ENCODE peak calls at places on chromosome 5, in seven cellular contexts. One of them, this sample, is unnamed.

GRCh38 chr5:143417503-143418139 is 14.1 kb upstream of the NR3C1 start:
- DNase-seq in H9: no peak
- DNase-seq in effector memory CD4-positive, alpha-beta T cell: no peak
- DNase-seq in heart left ventricle: no peak
- DNase-seq in tibial nerve: no peak
- DNase-seq in colonic mucosa: no peak
- DNase-seq in heart right ventricle: no peak
- DNase-seq in this sample: no peak

GRCh38 chr5:7828269-7828668 is 22.7 kb downstream of the CFAP90 start:
- DNase-seq in H9: no peak
- DNase-seq in effector memory CD4-positive, alpha-beta T cell: no peak
- DNase-seq in heart left ventricle: peak
- DNase-seq in tibial nerve: no peak
- DNase-seq in colonic mucosa: no peak
- DNase-seq in heart right ventricle: peak
- DNase-seq in this sample: peak

GRCh38 chr5:170155771-170156170 is 50.1 kb downstream of the FOXI1 start:
- DNase-seq in H9: no peak
- DNase-seq in effector memory CD4-positive, alpha-beta T cell: no peak
- DNase-seq in heart left ventricle: no peak
- DNase-seq in tibial nerve: no peak
- DNase-seq in colonic mucosa: no peak
- DNase-seq in heart right ventricle: no peak
- DNase-seq in this sample: no peak

GRCh38 chr5:32264954-32265572 is 47.7 kb downstream of the MTMR12 start:
- DNase-seq in H9: no peak
- DNase-seq in effector memory CD4-positive, alpha-beta T cell: no peak
- DNase-seq in heart left ventricle: no peak
- DNase-seq in tibial nerve: no peak
- DNase-seq in colonic mucosa: no peak
- DNase-seq in heart right ventricle: no peak
- DNase-seq in this sample: no peak

GRCh38 chr5:9546973-9547947 is 1.4 kb upstream of the SEMA5A start:
- DNase-seq in H9: peak
- DNase-seq in effector memory CD4-positive, alpha-beta T cell: no peak
- DNase-seq in heart left ventricle: no peak
- DNase-seq in tibial nerve: no peak
- DNase-seq in colonic mucosa: peak
- DNase-seq in heart right ventricle: peak
- DNase-seq in this sample: peak

GRCh38 chr5:79074641-79075040 is 5.1 kb downstream of the BHMT2 start:
- DNase-seq in H9: no peak
- DNase-seq in effector memory CD4-positive, alpha-beta T cell: no peak
- DNase-seq in heart left ventricle: no peak
- DNase-seq in tibial nerve: no peak
- DNase-seq in colonic mucosa: no peak
- DNase-seq in heart right ventricle: no peak
- DNase-seq in this sample: no peak

GRCh38 chr5:94268226-94268625 is 350.2 kb downstream of the KIAA0825 start:
- DNase-seq in H9: no peak
- DNase-seq in effector memory CD4-positive, alpha-beta T cell: no peak
- DNase-seq in heart left ventricle: no peak
- DNase-seq in tibial nerve: no peak
- DNase-seq in colonic mucosa: no peak
- DNase-seq in heart right ventricle: no peak
- DNase-seq in this sample: no peak

GRCh38 chr5:66252849-66253248 is 108.7 kb downstream of the SREK1 start:
- DNase-seq in H9: no peak
- DNase-seq in effector memory CD4-positive, alpha-beta T cell: no peak
- DNase-seq in heart left ventricle: no peak
- DNase-seq in tibial nerve: no peak
- DNase-seq in colonic mucosa: no peak
- DNase-seq in heart right ventricle: no peak
- DNase-seq in this sample: no peak

GRCh38 chr5:179912951-179913350 is 5.3 kb upstream of the TBC1D9B start:
- DNase-seq in H9: peak
- DNase-seq in effector memory CD4-positive, alpha-beta T cell: no peak
- DNase-seq in heart left ventricle: no peak
- DNase-seq in tibial nerve: no peak
- DNase-seq in colonic mucosa: no peak
- DNase-seq in heart right ventricle: no peak
- DNase-seq in this sample: no peak

GRCh38 chr5:93793159-93793781 is 51.9 kb upstream of the POU5F2 start:
- DNase-seq in H9: no peak
- DNase-seq in effector memory CD4-positive, alpha-beta T cell: no peak
- DNase-seq in heart left ventricle: no peak
- DNase-seq in tibial nerve: no peak
- DNase-seq in colonic mucosa: no peak
- DNase-seq in heart right ventricle: no peak
- DNase-seq in this sample: no peak

GRCh38 chr5:82164957-82165698 is 113.0 kb downstream of the RPS23 start:
- DNase-seq in H9: peak
- DNase-seq in effector memory CD4-positive, alpha-beta T cell: no peak
- DNase-seq in heart left ventricle: peak
- DNase-seq in tibial nerve: no peak
- DNase-seq in colonic mucosa: no peak
- DNase-seq in heart right ventricle: no peak
- DNase-seq in this sample: no peak

GRCh38 chr5:174925586-174925985 is 201.2 kb downstream of the MSX2 start:
- DNase-seq in H9: no peak
- DNase-seq in effector memory CD4-positive, alpha-beta T cell: no peak
- DNase-seq in heart left ventricle: no peak
- DNase-seq in tibial nerve: no peak
- DNase-seq in colonic mucosa: no peak
- DNase-seq in heart right ventricle: no peak
- DNase-seq in this sample: no peak

GRCh38 chr5:40486437-40487270 is 193.1 kb upstream of the PTGER4 start:
- DNase-seq in H9: no peak
- DNase-seq in effector memory CD4-positive, alpha-beta T cell: peak
- DNase-seq in heart left ventricle: no peak
- DNase-seq in tibial nerve: peak
- DNase-seq in colonic mucosa: no peak
- DNase-seq in heart right ventricle: no peak
- DNase-seq in this sample: peak

GRCh38 chr5:1203968-1204692 is 2.7 kb downstream of the SLC6A19 start:
- DNase-seq in H9: no peak
- DNase-seq in effector memory CD4-positive, alpha-beta T cell: no peak
- DNase-seq in heart left ventricle: no peak
- DNase-seq in tibial nerve: no peak
- DNase-seq in colonic mucosa: no peak
- DNase-seq in heart right ventricle: no peak
- DNase-seq in this sample: peak

GRCh38 chr5:178787889-178788288 is 57.4 kb upstream of the ZNF354A start:
- DNase-seq in H9: no peak
- DNase-seq in effector memory CD4-positive, alpha-beta T cell: no peak
- DNase-seq in heart left ventricle: no peak
- DNase-seq in tibial nerve: no peak
- DNase-seq in colonic mucosa: no peak
- DNase-seq in heart right ventricle: no peak
- DNase-seq in this sample: no peak

GRCh38 chr5:135999396-136000139 is 29.2 kb upstream of the TGFBI start:
- DNase-seq in H9: no peak
- DNase-seq in effector memory CD4-positive, alpha-beta T cell: no peak
- DNase-seq in heart left ventricle: no peak
- DNase-seq in tibial nerve: no peak
- DNase-seq in colonic mucosa: no peak
- DNase-seq in heart right ventricle: no peak
- DNase-seq in this sample: no peak

GRCh38 chr5:95081500-95082355 is 203.2 kb downstream of the MCTP1 start:
- DNase-seq in H9: no peak
- DNase-seq in effector memory CD4-positive, alpha-beta T cell: no peak
- DNase-seq in heart left ventricle: peak
- DNase-seq in tibial nerve: peak
- DNase-seq in colonic mucosa: no peak
- DNase-seq in heart right ventricle: peak
- DNase-seq in this sample: peak

GRCh38 chr5:83919071-83920041 is 198.7 kb upstream of the HAPLN1 start:
- DNase-seq in H9: no peak
- DNase-seq in effector memory CD4-positive, alpha-beta T cell: no peak
- DNase-seq in heart left ventricle: no peak
- DNase-seq in tibial nerve: no peak
- DNase-seq in colonic mucosa: no peak
- DNase-seq in heart right ventricle: no peak
- DNase-seq in this sample: no peak

GRCh38 chr5:176533894-176534611 is 3.1 kb downstream of the RNF44 start:
- DNase-seq in H9: no peak
- DNase-seq in effector memory CD4-positive, alpha-beta T cell: peak
- DNase-seq in heart left ventricle: no peak
- DNase-seq in tibial nerve: no peak
- DNase-seq in colonic mucosa: peak
- DNase-seq in heart right ventricle: no peak
- DNase-seq in this sample: peak

GRCh38 chr5:177593511-177593910 is 1.5 kb downstream of the TMED9 start:
- DNase-seq in H9: no peak
- DNase-seq in effector memory CD4-positive, alpha-beta T cell: no peak
- DNase-seq in heart left ventricle: no peak
- DNase-seq in tibial nerve: no peak
- DNase-seq in colonic mucosa: no peak
- DNase-seq in heart right ventricle: no peak
- DNase-seq in this sample: peak
- H3K27ac ChIP-seq in H9: no peak
- H3K27ac ChIP-seq in effector memory CD4-positive, alpha-beta T cell: no peak
- H3K27ac ChIP-seq in heart left ventricle: no peak
- H3K27ac ChIP-seq in tibial nerve: no peak
- H3K27ac ChIP-seq in colonic mucosa: no peak
- H3K27ac ChIP-seq in heart right ventricle: no peak
- H3K27ac ChIP-seq in this sample: no peak

DNA sequence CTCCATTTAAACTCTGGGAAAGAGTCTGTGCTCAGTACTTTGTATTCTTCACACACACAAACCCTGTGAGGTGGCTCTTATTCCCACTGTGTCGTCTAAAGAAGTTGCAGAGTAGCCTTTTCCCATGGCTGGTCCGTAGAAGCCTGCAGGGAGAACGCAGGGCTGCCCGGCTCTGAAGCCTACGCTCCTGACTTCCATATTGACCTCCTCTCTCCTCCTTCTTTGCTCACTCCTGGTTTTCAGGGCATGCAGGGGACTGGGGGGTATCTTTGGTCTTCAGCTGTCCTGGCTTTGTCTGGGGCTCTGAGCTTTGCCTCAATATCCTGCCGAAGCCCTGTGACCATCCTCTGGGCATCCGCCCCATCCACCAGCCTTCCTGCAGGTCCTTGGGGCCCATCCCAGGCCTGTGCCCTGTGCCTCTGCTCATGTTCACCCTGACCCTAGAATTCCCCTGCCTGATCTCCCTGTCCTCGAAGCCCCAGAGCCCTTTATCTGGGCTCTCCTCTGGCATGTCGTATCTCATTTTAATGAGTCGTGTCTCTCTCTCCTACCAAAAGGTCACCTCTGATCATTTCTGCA is 83.8 kb upstream of the FSTL4 start:
- DNase-seq in H9: peak
- DNase-seq in effector memory CD4-positive, alpha-beta T cell: no peak
- DNase-seq in heart left ventricle: no peak
- DNase-seq in tibial nerve: no peak
- DNase-seq in colonic mucosa: no peak
- DNase-seq in heart right ventricle: no peak
- DNase-seq in this sample: peak
- H3K27ac ChIP-seq in H9: no peak
- H3K27ac ChIP-seq in effector memory CD4-positive, alpha-beta T cell: no peak
- H3K27ac ChIP-seq in heart left ventricle: no peak
- H3K27ac ChIP-seq in tibial nerve: no peak
- H3K27ac ChIP-seq in colonic mucosa: no peak
- H3K27ac ChIP-seq in heart right ventricle: no peak
- H3K27ac ChIP-seq in this sample: no peak

GRCh38 chr5:173501922-173502321 is 114.5 kb downstream of the BOD1 start:
- DNase-seq in H9: no peak
- DNase-seq in effector memory CD4-positive, alpha-beta T cell: no peak
- DNase-seq in heart left ventricle: no peak
- DNase-seq in tibial nerve: no peak
- DNase-seq in colonic mucosa: no peak
- DNase-seq in heart right ventricle: no peak
- DNase-seq in this sample: no peak

GRCh38 chr5:173498871-173499470 is 117.5 kb downstream of the BOD1 start:
- DNase-seq in H9: peak
- DNase-seq in effector memory CD4-positive, alpha-beta T cell: no peak
- DNase-seq in heart left ventricle: no peak
- DNase-seq in tibial nerve: no peak
- DNase-seq in colonic mucosa: no peak
- DNase-seq in heart right ventricle: no peak
- DNase-seq in this sample: no peak

GRCh38 chr5:173499471-173500212 is 116.8 kb downstream of the BOD1 start:
- DNase-seq in H9: no peak
- DNase-seq in effector memory CD4-positive, alpha-beta T cell: no peak
- DNase-seq in heart left ventricle: no peak
- DNase-seq in tibial nerve: no peak
- DNase-seq in colonic mucosa: no peak
- DNase-seq in heart right ventricle: no peak
- DNase-seq in this sample: peak

GRCh38 chr5:173501271-173501670 is 115.2 kb downstream of the BOD1 start:
- DNase-seq in H9: no peak
- DNase-seq in effector memory CD4-positive, alpha-beta T cell: no peak
- DNase-seq in heart left ventricle: no peak
- DNase-seq in tibial nerve: no peak
- DNase-seq in colonic mucosa: no peak
- DNase-seq in heart right ventricle: no peak
- DNase-seq in this sample: no peak

DNA sequence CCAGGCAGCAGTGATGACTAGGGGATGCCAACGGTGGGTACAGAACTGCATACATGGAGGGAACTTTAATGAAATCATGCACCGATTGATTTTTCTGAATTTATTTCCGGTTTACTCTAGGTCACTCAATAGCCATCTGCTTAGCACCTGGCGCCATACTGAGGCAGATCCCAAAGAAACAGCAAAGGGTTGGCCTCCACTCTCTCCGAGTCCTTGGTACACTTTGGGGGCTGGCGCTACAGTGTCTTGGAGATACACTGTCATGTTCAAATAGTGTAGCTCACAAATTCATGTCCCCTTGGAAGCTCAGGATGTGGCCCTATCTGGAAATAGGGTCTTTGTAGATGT is 116.3 kb downstream of the BOD1 start:
- DNase-seq in H9: no peak
- DNase-seq in effector memory CD4-positive, alpha-beta T cell: no peak
- DNase-seq in heart left ventricle: no peak
- DNase-seq in tibial nerve: no peak
- DNase-seq in colonic mucosa: no peak
- DNase-seq in heart right ventricle: no peak
- DNase-seq in this sample: no peak
- H3K27ac ChIP-seq in H9: no peak
- H3K27ac ChIP-seq in effector memory CD4-positive, alpha-beta T cell: no peak
- H3K27ac ChIP-seq in heart left ventricle: no peak
- H3K27ac ChIP-seq in tibial nerve: no peak
- H3K27ac ChIP-seq in colonic mucosa: no peak
- H3K27ac ChIP-seq in heart right ventricle: no peak
- H3K27ac ChIP-seq in this sample: no peak

DNA sequence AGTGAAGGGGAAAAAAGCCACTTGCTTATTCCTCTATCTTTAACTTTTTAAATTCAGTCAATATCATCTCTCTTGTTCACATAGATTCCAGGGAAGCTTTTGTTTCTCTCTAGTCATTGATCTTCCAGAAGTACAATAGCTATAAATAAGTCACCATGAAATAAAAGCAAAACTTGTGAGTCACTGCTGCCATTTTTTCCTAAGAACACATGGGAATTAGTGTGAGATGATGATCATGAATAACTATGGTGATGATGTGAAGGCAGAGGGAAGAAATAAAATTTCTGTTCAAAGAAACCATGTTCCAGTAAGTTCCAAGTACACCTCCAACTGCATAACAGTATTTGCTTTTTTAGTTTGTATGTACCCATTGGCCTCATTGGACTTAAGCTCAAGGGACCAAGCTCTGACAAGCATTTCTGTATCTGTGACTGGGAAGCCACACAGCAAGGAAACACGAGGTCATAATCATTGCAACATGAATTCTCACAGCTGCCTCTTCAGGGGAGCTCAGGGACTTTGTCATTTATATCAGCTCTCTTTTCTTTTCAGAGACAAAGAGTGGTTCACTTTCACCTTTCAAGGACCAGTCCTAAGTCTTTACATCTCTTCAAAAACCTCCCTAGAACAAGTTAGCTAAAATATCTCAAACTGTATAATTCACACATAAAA is 58.8 kb downstream of the ADAMTS12 start:
- DNase-seq in H9: no peak
- DNase-seq in effector memory CD4-positive, alpha-beta T cell: no peak
- DNase-seq in heart left ventricle: no peak
- DNase-seq in tibial nerve: no peak
- DNase-seq in colonic mucosa: no peak
- DNase-seq in heart right ventricle: no peak
- DNase-seq in this sample: no peak
- H3K27ac ChIP-seq in H9: no peak
- H3K27ac ChIP-seq in effector memory CD4-positive, alpha-beta T cell: no peak
- H3K27ac ChIP-seq in heart left ventricle: no peak
- H3K27ac ChIP-seq in tibial nerve: no peak
- H3K27ac ChIP-seq in colonic mucosa: no peak
- H3K27ac ChIP-seq in heart right ventricle: no peak
- H3K27ac ChIP-seq in this sample: no peak

This sample was measured in upper lobe of left lung.